ENCODE peak calls at places on chromosome 17, in four cellular contexts. One of them, this sample, is unnamed.

GRCh38 chr17:57668332-57668731 is 76.8 kb downstream of the CCDC182 start:
- DNase-seq in heart left ventricle: no peak
- DNase-seq in effector memory CD4-positive, alpha-beta T cell: no peak
- DNase-seq in suprapubic skin: no peak
- DNase-seq in this sample: no peak

GRCh38 chr17:67067571-67068517 is 23.5 kb downstream of the CACNG1 start:
- DNase-seq in effector memory CD4-positive, alpha-beta T cell: no peak
- DNase-seq in heart left ventricle: no peak
- DNase-seq in suprapubic skin: no peak
- DNase-seq in this sample: no peak

GRCh38 chr17:40931311-40931710 is 6.1 kb downstream of the KRT23 start:
- DNase-seq in heart left ventricle: no peak
- DNase-seq in suprapubic skin: no peak
- DNase-seq in effector memory CD4-positive, alpha-beta T cell: no peak
- DNase-seq in this sample: no peak

GRCh38 chr17:66507982-66508760 is 205.8 kb downstream of the PRKCA start:
- DNase-seq in effector memory CD4-positive, alpha-beta T cell: no peak
- DNase-seq in heart left ventricle: no peak
- DNase-seq in suprapubic skin: no peak
- DNase-seq in this sample: no peak

GRCh38 chr17:48426019-48426418 is 4.0 kb downstream of the SKAP1 start:
- DNase-seq in effector memory CD4-positive, alpha-beta T cell: no peak
- DNase-seq in suprapubic skin: no peak
- DNase-seq in heart left ventricle: no peak
- DNase-seq in this sample: no peak

GRCh38 chr17:67491009-67491677 is 114.1 kb downstream of the PITPNC1 start:
- DNase-seq in effector memory CD4-positive, alpha-beta T cell: no peak
- DNase-seq in heart left ventricle: peak
- DNase-seq in suprapubic skin: peak
- DNase-seq in this sample: peak

GRCh38 chr17:82859431-82860403 is 19.9 kb upstream of the ZNF750 start:
- DNase-seq in effector memory CD4-positive, alpha-beta T cell: peak
- DNase-seq in heart left ventricle: no peak
- DNase-seq in suprapubic skin: peak
- DNase-seq in this sample: peak

GRCh38 chr17:64386412-64387144 is 4.1 kb downstream of the PECAM1 start:
- DNase-seq in effector memory CD4-positive, alpha-beta T cell: no peak
- DNase-seq in heart left ventricle: no peak
- DNase-seq in suprapubic skin: no peak
- DNase-seq in this sample: no peak

GRCh38 chr17:44584498-44584897 is 27.2 kb downstream of the FZD2 start:
- DNase-seq in effector memory CD4-positive, alpha-beta T cell: no peak
- DNase-seq in suprapubic skin: no peak
- DNase-seq in heart left ventricle: peak
- DNase-seq in this sample: no peak

GRCh38 chr17:30244853-30245385 is 9.4 kb upstream of the SLC6A4 start:
- DNase-seq in effector memory CD4-positive, alpha-beta T cell: no peak
- DNase-seq in suprapubic skin: no peak
- DNase-seq in heart left ventricle: no peak
- DNase-seq in this sample: no peak

GRCh38 chr17:40224707-40225092 is 5.6 kb downstream of the WIPF2 start:
- DNase-seq in heart left ventricle: no peak
- DNase-seq in suprapubic skin: no peak
- DNase-seq in effector memory CD4-positive, alpha-beta T cell: no peak
- DNase-seq in this sample: no peak

GRCh38 chr17:38564869-38565268 is 40.9 kb downstream of the SRCIN1 start:
- DNase-seq in effector memory CD4-positive, alpha-beta T cell: no peak
- DNase-seq in suprapubic skin: no peak
- DNase-seq in heart left ventricle: no peak
- DNase-seq in this sample: no peak

GRCh38 chr17:3750926-3751325 is 27.2 kb downstream of the HASPIN start:
- DNase-seq in suprapubic skin: no peak
- DNase-seq in heart left ventricle: no peak
- DNase-seq in effector memory CD4-positive, alpha-beta T cell: peak
- DNase-seq in this sample: no peak

GRCh38 chr17:50621562-50621961 is 13.1 kb upstream of the ABCC3 start:
- DNase-seq in effector memory CD4-positive, alpha-beta T cell: no peak
- DNase-seq in heart left ventricle: no peak
- DNase-seq in suprapubic skin: no peak
- DNase-seq in this sample: no peak

GRCh38 chr17:50627782-50628601 is 6.7 kb upstream of the ABCC3 start:
- DNase-seq in effector memory CD4-positive, alpha-beta T cell: no peak
- DNase-seq in heart left ventricle: no peak
- DNase-seq in suprapubic skin: no peak
- DNase-seq in this sample: no peak

GRCh38 chr17:67531291-67531690 is 154.2 kb downstream of the PITPNC1 start:
- DNase-seq in heart left ventricle: no peak
- DNase-seq in suprapubic skin: no peak
- DNase-seq in effector memory CD4-positive, alpha-beta T cell: no peak
- DNase-seq in this sample: no peak

GRCh38 chr17:6474906-6475305 is 30.7 kb downstream of the PIMREG start:
- DNase-seq in heart left ventricle: no peak
- DNase-seq in suprapubic skin: no peak
- DNase-seq in effector memory CD4-positive, alpha-beta T cell: no peak
- DNase-seq in this sample: no peak

GRCh38 chr17:80308672-80309517 is 48.2 kb downstream of the RNF213 start:
- DNase-seq in suprapubic skin: peak
- DNase-seq in effector memory CD4-positive, alpha-beta T cell: no peak
- DNase-seq in heart left ventricle: no peak
- DNase-seq in this sample: no peak

GRCh38 chr17:43477832-43478634 is 5.7 kb upstream of the DHX8 start:
- DNase-seq in heart left ventricle: no peak
- DNase-seq in suprapubic skin: no peak
- DNase-seq in effector memory CD4-positive, alpha-beta T cell: no peak
- DNase-seq in this sample: no peak

DNA sequence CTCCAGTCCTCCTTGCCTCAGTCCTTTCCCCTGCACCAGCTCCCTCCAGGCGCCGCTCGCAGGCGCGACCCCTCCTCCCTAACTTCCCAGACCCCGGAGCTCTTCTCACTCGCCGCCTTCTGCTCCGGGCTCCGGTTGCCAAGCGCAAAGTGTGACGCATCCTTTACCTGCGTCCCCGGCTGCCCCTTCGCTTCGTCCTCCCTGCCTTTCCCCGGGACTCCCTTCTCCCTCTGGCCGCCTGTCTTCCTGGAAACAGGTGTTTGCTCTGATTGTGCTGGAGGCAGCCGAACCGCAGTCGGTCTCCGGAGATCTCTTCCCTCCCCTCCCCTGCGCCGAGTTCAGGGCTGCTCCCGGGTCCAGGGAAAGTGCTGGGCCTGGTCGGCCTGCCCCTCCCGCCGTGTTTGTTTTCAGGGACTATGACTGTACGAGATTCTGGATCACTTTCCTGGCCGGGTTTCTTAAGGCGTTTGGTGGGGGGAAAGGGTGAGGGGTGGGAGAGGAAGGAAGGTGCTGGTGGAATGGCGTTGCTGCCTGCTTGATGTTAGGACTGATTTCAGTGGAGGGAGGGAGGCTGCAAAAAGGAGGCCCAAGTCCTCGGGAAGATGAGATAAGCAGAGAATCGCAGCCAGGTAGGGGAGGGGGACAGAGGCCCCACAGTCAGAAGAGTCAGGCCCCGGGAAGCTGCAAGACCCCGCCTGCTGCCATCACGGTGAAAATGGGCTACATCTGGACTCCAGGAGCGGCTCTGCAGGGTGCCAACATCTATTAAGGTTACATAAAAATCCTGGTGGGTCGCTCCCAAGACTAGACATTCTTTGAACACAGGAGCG is 893 bp downstream of the ARHGAP44 start:
- DNase-seq in effector memory CD4-positive, alpha-beta T cell: no peak
- DNase-seq in heart left ventricle: no peak
- DNase-seq in suprapubic skin: peak
- DNase-seq in this sample: no peak
- H3K27ac ChIP-seq in effector memory CD4-positive, alpha-beta T cell: no peak
- H3K27ac ChIP-seq in heart left ventricle: peak
- H3K27ac ChIP-seq in suprapubic skin: no peak
- H3K27ac ChIP-seq in this sample: no peak

DNA sequence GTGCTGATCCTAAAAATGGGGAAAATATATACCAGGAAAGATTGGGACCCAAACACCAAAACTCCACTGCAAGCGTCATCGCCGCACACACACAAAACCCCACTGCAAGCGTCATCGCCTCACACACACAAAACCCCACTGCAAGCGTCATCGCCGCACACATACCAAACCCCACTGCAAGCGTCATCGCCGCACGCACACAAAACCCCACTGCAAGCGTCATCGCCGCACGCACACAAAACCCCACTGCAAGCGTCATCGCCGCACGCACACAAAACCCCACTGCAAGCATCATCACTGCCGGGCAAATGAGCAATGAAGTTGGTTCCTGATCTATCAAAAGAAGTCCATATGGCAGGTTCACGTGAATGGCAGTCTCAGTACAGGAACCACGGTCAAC is 144.4 kb downstream of the SLC39A11 start:
- DNase-seq in heart left ventricle: no peak
- DNase-seq in effector memory CD4-positive, alpha-beta T cell: no peak
- DNase-seq in suprapubic skin: no peak
- DNase-seq in this sample: no peak
- H3K27ac ChIP-seq in heart left ventricle: no peak
- H3K27ac ChIP-seq in effector memory CD4-positive, alpha-beta T cell: no peak
- H3K27ac ChIP-seq in suprapubic skin: no peak
- H3K27ac ChIP-seq in this sample: no peak

GRCh38 chr17:75970626-75971025 is 8.3 kb downstream of the ACOX1 start:
- DNase-seq in heart left ventricle: no peak
- DNase-seq in effector memory CD4-positive, alpha-beta T cell: no peak
- DNase-seq in suprapubic skin: no peak
- DNase-seq in this sample: no peak
- H3K27ac ChIP-seq in heart left ventricle: no peak
- H3K27ac ChIP-seq in effector memory CD4-positive, alpha-beta T cell: no peak
- H3K27ac ChIP-seq in suprapubic skin: peak
- H3K27ac ChIP-seq in this sample: no peak

DNA sequence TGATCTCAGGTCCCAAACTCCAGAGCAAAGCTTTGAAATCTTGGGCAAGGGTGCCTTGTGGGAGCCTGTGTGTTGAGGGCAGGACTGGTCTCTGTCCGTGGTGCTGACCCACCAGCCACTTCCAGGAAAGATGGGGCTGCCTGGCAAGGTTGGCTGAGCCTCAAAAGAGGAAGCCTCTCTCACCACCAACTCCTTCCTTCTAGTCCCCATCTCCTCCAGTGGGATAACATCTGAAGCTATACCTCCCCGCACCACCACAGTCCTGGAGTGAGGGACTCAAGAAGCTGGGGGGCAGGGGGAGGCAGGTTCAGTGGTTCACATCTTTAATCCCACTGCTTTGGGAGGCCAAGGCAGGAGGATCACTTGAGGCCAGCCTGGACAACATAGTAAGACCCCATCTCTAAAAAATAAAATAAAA is 9.1 kb downstream of the GAS2L2 start:
- DNase-seq in effector memory CD4-positive, alpha-beta T cell: no peak
- DNase-seq in suprapubic skin: peak
- DNase-seq in heart left ventricle: no peak
- DNase-seq in this sample: no peak
- H3K27ac ChIP-seq in effector memory CD4-positive, alpha-beta T cell: no peak
- H3K27ac ChIP-seq in suprapubic skin: no peak
- H3K27ac ChIP-seq in heart left ventricle: no peak
- H3K27ac ChIP-seq in this sample: no peak